ENCODE peak calls at places on chromosome 14, in seven cellular contexts. One of them, this sample, is unnamed.

GRCh38 chr14:72097173-72097783 is 165.0 kb downstream of the RGS6 start:
- DNase-seq in progenitor cell of endocrine pancreas: no peak
- DNase-seq in A673: no peak
- DNase-seq in memory B cell: no peak
- DNase-seq in stimulated activated CD4-positive, alpha-beta T cell treated with anti-CD3 and anti-CD28 coated beads, Interleukin-15, amount 100 ng/mL, for 24 hours: no peak
- DNase-seq in ELF-1: peak; percentile 4
- DNase-seq in PC-9: no peak
- DNase-seq in this sample: no peak

GRCh38 chr14:51041117-51041531 is 53.8 kb downstream of the TRIM9 start:
- DNase-seq in progenitor cell of endocrine pancreas: no peak
- DNase-seq in A673: no peak
- DNase-seq in stimulated activated CD4-positive, alpha-beta T cell treated with anti-CD3 and anti-CD28 coated beads, Interleukin-15, amount 100 ng/mL, for 24 hours: no peak
- DNase-seq in PC-9: no peak
- DNase-seq in memory B cell: no peak
- DNase-seq in ELF-1: no peak
- DNase-seq in this sample: no peak

GRCh38 chr14:96648506-96649326 is 146.5 kb downstream of the PAPOLA start:
- DNase-seq in memory B cell: no peak
- DNase-seq in ELF-1: no peak
- DNase-seq in progenitor cell of endocrine pancreas: no peak
- DNase-seq in stimulated activated CD4-positive, alpha-beta T cell treated with anti-CD3 and anti-CD28 coated beads, Interleukin-15, amount 100 ng/mL, for 24 hours: no peak
- DNase-seq in PC-9: no peak
- DNase-seq in A673: no peak
- DNase-seq in this sample: no peak

GRCh38 chr14:49546766-49547165 is 39.4 kb downstream of the RPS29 start:
- DNase-seq in ELF-1: no peak
- DNase-seq in progenitor cell of endocrine pancreas: no peak
- DNase-seq in PC-9: no peak
- DNase-seq in memory B cell: no peak
- DNase-seq in A673: no peak
- DNase-seq in stimulated activated CD4-positive, alpha-beta T cell treated with anti-CD3 and anti-CD28 coated beads, Interleukin-15, amount 100 ng/mL, for 24 hours: no peak
- DNase-seq in this sample: no peak

GRCh38 chr14:24297190-24297964 is 2.2 kb downstream of the DHRS1 start:
- DNase-seq in stimulated activated CD4-positive, alpha-beta T cell treated with anti-CD3 and anti-CD28 coated beads, Interleukin-15, amount 100 ng/mL, for 24 hours: no peak
- DNase-seq in A673: peak; percentile 45
- DNase-seq in memory B cell: no peak
- DNase-seq in progenitor cell of endocrine pancreas: no peak
- DNase-seq in PC-9: no peak
- DNase-seq in ELF-1: peak; percentile 49
- DNase-seq in this sample: peak; percentile 66

GRCh38 chr14:99735189-99736135 is 51.4 kb downstream of the CYP46A1 start:
- DNase-seq in progenitor cell of endocrine pancreas: no peak
- DNase-seq in stimulated activated CD4-positive, alpha-beta T cell treated with anti-CD3 and anti-CD28 coated beads, Interleukin-15, amount 100 ng/mL, for 24 hours: no peak
- DNase-seq in PC-9: no peak
- DNase-seq in A673: no peak
- DNase-seq in memory B cell: no peak
- DNase-seq in ELF-1: no peak
- DNase-seq in this sample: no peak

GRCh38 chr14:23414906-23415820 is 7.1 kb upstream of the MYH6 start:
- DNase-seq in ELF-1: no peak
- DNase-seq in PC-9: no peak
- DNase-seq in progenitor cell of endocrine pancreas: no peak
- DNase-seq in memory B cell: no peak
- DNase-seq in A673: no peak
- DNase-seq in stimulated activated CD4-positive, alpha-beta T cell treated with anti-CD3 and anti-CD28 coated beads, Interleukin-15, amount 100 ng/mL, for 24 hours: no peak
- DNase-seq in this sample: no peak

GRCh38 chr14:73457935-73458218 is 469 bp downstream of the NUMB start:
- DNase-seq in A673: no peak
- DNase-seq in memory B cell: no peak
- DNase-seq in progenitor cell of endocrine pancreas: no peak
- DNase-seq in stimulated activated CD4-positive, alpha-beta T cell treated with anti-CD3 and anti-CD28 coated beads, Interleukin-15, amount 100 ng/mL, for 24 hours: no peak
- DNase-seq in PC-9: no peak
- DNase-seq in ELF-1: no peak
- DNase-seq in this sample: no peak

GRCh38 chr14:54828031-54828430 is 74.6 kb downstream of the GCH1 start:
- DNase-seq in stimulated activated CD4-positive, alpha-beta T cell treated with anti-CD3 and anti-CD28 coated beads, Interleukin-15, amount 100 ng/mL, for 24 hours: no peak
- DNase-seq in A673: no peak
- DNase-seq in PC-9: no peak
- DNase-seq in progenitor cell of endocrine pancreas: no peak
- DNase-seq in ELF-1: no peak
- DNase-seq in memory B cell: no peak
- DNase-seq in this sample: no peak

GRCh38 chr14:90883782-90884181 is 67.6 kb upstream of the TTC7B start:
- DNase-seq in A673: no peak
- DNase-seq in PC-9: no peak
- DNase-seq in memory B cell: no peak
- DNase-seq in progenitor cell of endocrine pancreas: no peak
- DNase-seq in stimulated activated CD4-positive, alpha-beta T cell treated with anti-CD3 and anti-CD28 coated beads, Interleukin-15, amount 100 ng/mL, for 24 hours: no peak
- DNase-seq in ELF-1: no peak
- DNase-seq in this sample: no peak

GRCh38 chr14:37546621-37547447 is 48.2 kb downstream of the FOXA1 start:
- DNase-seq in ELF-1: no peak
- DNase-seq in progenitor cell of endocrine pancreas: no peak
- DNase-seq in A673: no peak
- DNase-seq in stimulated activated CD4-positive, alpha-beta T cell treated with anti-CD3 and anti-CD28 coated beads, Interleukin-15, amount 100 ng/mL, for 24 hours: no peak
- DNase-seq in PC-9: no peak
- DNase-seq in memory B cell: no peak
- DNase-seq in this sample: no peak

GRCh38 chr14:52906141-52906601 is 44.7 kb downstream of the FERMT2 start:
- DNase-seq in progenitor cell of endocrine pancreas: no peak
- DNase-seq in A673: no peak
- DNase-seq in stimulated activated CD4-positive, alpha-beta T cell treated with anti-CD3 and anti-CD28 coated beads, Interleukin-15, amount 100 ng/mL, for 24 hours: no peak
- DNase-seq in memory B cell: no peak
- DNase-seq in PC-9: no peak
- DNase-seq in ELF-1: no peak
- DNase-seq in this sample: no peak

GRCh38 chr14:75125617-75126016 is 1.2 kb downstream of the NEK9 start:
- DNase-seq in progenitor cell of endocrine pancreas: no peak
- DNase-seq in memory B cell: no peak
- DNase-seq in stimulated activated CD4-positive, alpha-beta T cell treated with anti-CD3 and anti-CD28 coated beads, Interleukin-15, amount 100 ng/mL, for 24 hours: no peak
- DNase-seq in A673: no peak
- DNase-seq in ELF-1: no peak
- DNase-seq in PC-9: no peak
- DNase-seq in this sample: no peak

GRCh38 chr14:30608533-30609006 is 13.5 kb upstream of the SCFD1 start:
- DNase-seq in stimulated activated CD4-positive, alpha-beta T cell treated with anti-CD3 and anti-CD28 coated beads, Interleukin-15, amount 100 ng/mL, for 24 hours: no peak
- DNase-seq in memory B cell: no peak
- DNase-seq in A673: peak; percentile 23
- DNase-seq in progenitor cell of endocrine pancreas: no peak
- DNase-seq in PC-9: no peak
- DNase-seq in ELF-1: no peak
- DNase-seq in this sample: peak; percentile 26

GRCh38 chr14:92475451-92476187 is 38.0 kb upstream of the RIN3 start:
- DNase-seq in memory B cell: no peak
- DNase-seq in PC-9: no peak
- DNase-seq in ELF-1: no peak
- DNase-seq in progenitor cell of endocrine pancreas: no peak
- DNase-seq in A673: no peak
- DNase-seq in stimulated activated CD4-positive, alpha-beta T cell treated with anti-CD3 and anti-CD28 coated beads, Interleukin-15, amount 100 ng/mL, for 24 hours: peak; percentile 12
- DNase-seq in this sample: no peak

GRCh38 chr14:73591690-73592448 is at the start of gene ACOT4:
- DNase-seq in progenitor cell of endocrine pancreas: peak; percentile 27
- DNase-seq in stimulated activated CD4-positive, alpha-beta T cell treated with anti-CD3 and anti-CD28 coated beads, Interleukin-15, amount 100 ng/mL, for 24 hours: peak; percentile 64
- DNase-seq in ELF-1: peak; percentile 71
- DNase-seq in A673: peak; percentile 29
- DNase-seq in PC-9: peak; percentile 63
- DNase-seq in memory B cell: peak; percentile 46
- DNase-seq in this sample: no peak

GRCh38 chr14:88198441-88198840 is 124.6 kb downstream of the KCNK10 start:
- DNase-seq in progenitor cell of endocrine pancreas: no peak
- DNase-seq in stimulated activated CD4-positive, alpha-beta T cell treated with anti-CD3 and anti-CD28 coated beads, Interleukin-15, amount 100 ng/mL, for 24 hours: no peak
- DNase-seq in PC-9: no peak
- DNase-seq in memory B cell: no peak
- DNase-seq in A673: no peak
- DNase-seq in ELF-1: no peak
- DNase-seq in this sample: no peak

GRCh38 chr14:32594766-32595165 is 265.7 kb downstream of the AKAP6 start:
- DNase-seq in progenitor cell of endocrine pancreas: no peak
- DNase-seq in ELF-1: no peak
- DNase-seq in stimulated activated CD4-positive, alpha-beta T cell treated with anti-CD3 and anti-CD28 coated beads, Interleukin-15, amount 100 ng/mL, for 24 hours: no peak
- DNase-seq in PC-9: no peak
- DNase-seq in memory B cell: no peak
- DNase-seq in A673: no peak
- DNase-seq in this sample: no peak

GRCh38 chr14:70735043-70735442 is 74.3 kb downstream of the MAP3K9 start:
- DNase-seq in A673: peak; percentile 90
- DNase-seq in PC-9: no peak
- DNase-seq in stimulated activated CD4-positive, alpha-beta T cell treated with anti-CD3 and anti-CD28 coated beads, Interleukin-15, amount 100 ng/mL, for 24 hours: no peak
- DNase-seq in memory B cell: no peak
- DNase-seq in ELF-1: no peak
- DNase-seq in progenitor cell of endocrine pancreas: no peak
- DNase-seq in this sample: peak; percentile 30

GRCh38 chr14:56745091-56745490 is 65.2 kb downstream of the OTX2 start:
- DNase-seq in memory B cell: no peak
- DNase-seq in ELF-1: peak; percentile 4
- DNase-seq in PC-9: no peak
- DNase-seq in progenitor cell of endocrine pancreas: no peak
- DNase-seq in A673: peak; percentile 4
- DNase-seq in stimulated activated CD4-positive, alpha-beta T cell treated with anti-CD3 and anti-CD28 coated beads, Interleukin-15, amount 100 ng/mL, for 24 hours: no peak
- DNase-seq in this sample: no peak

GRCh38 chr14:71466251-71466650 is 466.0 kb upstream of the RGS6 start:
- DNase-seq in PC-9: no peak
- DNase-seq in ELF-1: no peak
- DNase-seq in progenitor cell of endocrine pancreas: no peak
- DNase-seq in memory B cell: no peak
- DNase-seq in stimulated activated CD4-positive, alpha-beta T cell treated with anti-CD3 and anti-CD28 coated beads, Interleukin-15, amount 100 ng/mL, for 24 hours: no peak
- DNase-seq in A673: no peak
- DNase-seq in this sample: no peak

GRCh38 chr14:30034049-30034635 is 106.5 kb upstream of the PRKD1 start:
- DNase-seq in progenitor cell of endocrine pancreas: no peak
- DNase-seq in ELF-1: no peak
- DNase-seq in stimulated activated CD4-positive, alpha-beta T cell treated with anti-CD3 and anti-CD28 coated beads, Interleukin-15, amount 100 ng/mL, for 24 hours: no peak
- DNase-seq in A673: no peak
- DNase-seq in PC-9: no peak
- DNase-seq in memory B cell: no peak
- DNase-seq in this sample: no peak

GRCh38 chr14:59238242-59238641 is 49.8 kb downstream of the DAAM1 start:
- DNase-seq in A673: no peak
- DNase-seq in ELF-1: no peak
- DNase-seq in memory B cell: no peak
- DNase-seq in PC-9: no peak
- DNase-seq in progenitor cell of endocrine pancreas: no peak
- DNase-seq in stimulated activated CD4-positive, alpha-beta T cell treated with anti-CD3 and anti-CD28 coated beads, Interleukin-15, amount 100 ng/mL, for 24 hours: no peak
- DNase-seq in this sample: no peak